ENCODE peak calls at places on chromosomes 13 and 19, in six cellular contexts. N is NCI-H146; Z is activated CD4-positive, alpha-beta T cell treated with anti-CD3 and anti-CD28 coated beads, Interleukin-2, amount 50 U/mL, for 1 hour; E is astrocyte of the cerebellum; F is neural crest cell; G is HuH-7.5. X is an unnamed sample.

GRCh38 chr19:39599116-39599515 is 3.2 kb upstream of the LGALS13 start:
- DNase-seq in Z (peak; percentile 18), G (peak; percentile 11), N (no peak), F (peak; percentile 35), E (no peak), X (peak; percentile 2)

GRCh38 chr19:5454743-5455142 is 474 bp upstream of the ZNRF4 start:
- DNase-seq in Z (no peak), F (no peak), E (no peak), N (no peak), G (no peak), X (no peak)

GRCh38 chr13:51590966-51591627 is 6.8 kb downstream of the WDFY2 start:
- DNase-seq in F (no peak), E (no peak), N (no peak), Z (no peak), G (no peak), X (no peak)

GRCh38 chr13:72458701-72459100 is 268.7 kb downstream of the MZT1 start:
- DNase-seq in G (no peak), F (no peak), Z (no peak), N (no peak), E (peak; percentile 16), X (no peak)

GRCh38 chr19:7852851-7853759 is 21.1 kb downstream of the PRR36 start:
- DNase-seq in F (peak; percentile 72), N (peak; percentile 95), E (no peak), Z (peak; percentile 62), G (peak; percentile 99), X (peak; percentile 55)

GRCh38 chr19:32387701-32388392 is 17.7 kb upstream of the DPY19L3 start:
- DNase-seq in F (no peak), Z (no peak), G (no peak), N (no peak), E (peak; percentile 32), X (no peak)

GRCh38 chr13:40406405-40407138 is 259.9 kb downstream of the FOXO1 start:
- DNase-seq in E (no peak), Z (no peak), G (no peak), F (no peak), N (no peak), X (no peak)

GRCh38 chr19:18656337-18657086 is 19.7 kb downstream of the KLHL26 start:
- DNase-seq in N (no peak), G (no peak), F (no peak), Z (no peak), E (no peak), X (no peak)

GRCh38 chr19:49690656-49691242 is at the start of gene CPT1C:
- DNase-seq in E (peak; percentile 48), F (peak; percentile 84), N (peak; percentile 97), Z (peak; percentile 54), G (no peak), X (no peak)

GRCh38 chr13:108917581-108917980 is 288.2 kb downstream of the MYO16 start:
- DNase-seq in F (no peak), N (peak; percentile 10), G (no peak), Z (no peak), E (peak; percentile 59), X (no peak)

X was measured in naive thymus-derived CD4-positive, alpha-beta T cell.